ENCODE peak calls at places on chromosomes 7 and 10, in ten cellular contexts. One of them, this sample, is unnamed.

GRCh38 chr10:12503311-12503710 is 154.0 kb downstream of the CAMK1D start:
- DNase-seq in brain microvascular endothelial cell: no peak
- DNase-seq in K562: no peak
- DNase-seq in T-helper 9 cell: no peak
- DNase-seq in AML-193: no peak
- DNase-seq in fibroblast of the aortic adventitia: no peak
- DNase-seq in stimulated activated CD8-positive, alpha-beta memory T cell treated with anti-CD3 and anti-CD28 coated beads, Interleukin-2, amount 100 ng/mL, for 48 hours: no peak
- DNase-seq in body of pancreas: no peak
- DNase-seq in GM13977: no peak
- DNase-seq in heart left ventricle: no peak
- DNase-seq in this sample: no peak

GRCh38 chr10:9833871-9834454 is 1183.7 kb upstream of the CELF2 start:
- DNase-seq in brain microvascular endothelial cell: no peak
- DNase-seq in K562: no peak
- DNase-seq in T-helper 9 cell: no peak
- DNase-seq in AML-193: no peak
- DNase-seq in fibroblast of the aortic adventitia: no peak
- DNase-seq in stimulated activated CD8-positive, alpha-beta memory T cell treated with anti-CD3 and anti-CD28 coated beads, Interleukin-2, amount 100 ng/mL, for 48 hours: no peak
- DNase-seq in body of pancreas: no peak
- DNase-seq in GM13977: no peak
- DNase-seq in heart left ventricle: no peak
- DNase-seq in this sample: no peak

GRCh38 chr7:92629779-92630178 is 39.6 kb upstream of the FAM133B start:
- DNase-seq in brain microvascular endothelial cell: no peak
- DNase-seq in K562: no peak
- DNase-seq in T-helper 9 cell: no peak
- DNase-seq in AML-193: no peak
- DNase-seq in fibroblast of the aortic adventitia: no peak
- DNase-seq in stimulated activated CD8-positive, alpha-beta memory T cell treated with anti-CD3 and anti-CD28 coated beads, Interleukin-2, amount 100 ng/mL, for 48 hours: no peak
- DNase-seq in body of pancreas: no peak
- DNase-seq in GM13977: no peak
- DNase-seq in heart left ventricle: no peak
- DNase-seq in this sample: no peak

GRCh38 chr10:13815766-13816165 is 229.0 kb downstream of the PRPF18 start:
- DNase-seq in brain microvascular endothelial cell: peak; percentile 65
- DNase-seq in K562: no peak
- DNase-seq in T-helper 9 cell: no peak
- DNase-seq in AML-193: no peak
- DNase-seq in fibroblast of the aortic adventitia: peak; percentile 64
- DNase-seq in stimulated activated CD8-positive, alpha-beta memory T cell treated with anti-CD3 and anti-CD28 coated beads, Interleukin-2, amount 100 ng/mL, for 48 hours: no peak
- DNase-seq in body of pancreas: no peak
- DNase-seq in GM13977: no peak
- DNase-seq in heart left ventricle: no peak
- DNase-seq in this sample: no peak

GRCh38 chr7:34928052-34928451 is 109.2 kb downstream of the DPY19L1 start:
- DNase-seq in brain microvascular endothelial cell: peak; percentile 33
- DNase-seq in K562: peak; percentile 17
- DNase-seq in T-helper 9 cell: peak; percentile 22
- DNase-seq in AML-193: no peak
- DNase-seq in fibroblast of the aortic adventitia: no peak
- DNase-seq in stimulated activated CD8-positive, alpha-beta memory T cell treated with anti-CD3 and anti-CD28 coated beads, Interleukin-2, amount 100 ng/mL, for 48 hours: peak; percentile 47
- DNase-seq in body of pancreas: peak; percentile 20
- DNase-seq in GM13977: no peak
- DNase-seq in heart left ventricle: peak; percentile 9
- DNase-seq in this sample: no peak

GRCh38 chr7:120502825-120503224 is 229.8 kb downstream of the KCND2 start:
- DNase-seq in brain microvascular endothelial cell: no peak
- DNase-seq in K562: no peak
- DNase-seq in T-helper 9 cell: no peak
- DNase-seq in AML-193: no peak
- DNase-seq in fibroblast of the aortic adventitia: no peak
- DNase-seq in stimulated activated CD8-positive, alpha-beta memory T cell treated with anti-CD3 and anti-CD28 coated beads, Interleukin-2, amount 100 ng/mL, for 48 hours: no peak
- DNase-seq in body of pancreas: no peak
- DNase-seq in GM13977: no peak
- DNase-seq in heart left ventricle: no peak
- DNase-seq in this sample: no peak

GRCh38 chr10:62354941-62355340 is 19.2 kb upstream of the ZNF365 start:
- DNase-seq in brain microvascular endothelial cell: no peak
- DNase-seq in K562: no peak
- DNase-seq in T-helper 9 cell: no peak
- DNase-seq in AML-193: no peak
- DNase-seq in fibroblast of the aortic adventitia: peak; percentile 59
- DNase-seq in stimulated activated CD8-positive, alpha-beta memory T cell treated with anti-CD3 and anti-CD28 coated beads, Interleukin-2, amount 100 ng/mL, for 48 hours: no peak
- DNase-seq in body of pancreas: no peak
- DNase-seq in GM13977: no peak
- DNase-seq in heart left ventricle: no peak
- DNase-seq in this sample: no peak

GRCh38 chr7:50068026-50068425 is 25.0 kb downstream of the ZPBP start:
- DNase-seq in brain microvascular endothelial cell: no peak
- DNase-seq in K562: no peak
- DNase-seq in T-helper 9 cell: no peak
- DNase-seq in AML-193: peak; percentile 2
- DNase-seq in fibroblast of the aortic adventitia: peak; percentile 7
- DNase-seq in stimulated activated CD8-positive, alpha-beta memory T cell treated with anti-CD3 and anti-CD28 coated beads, Interleukin-2, amount 100 ng/mL, for 48 hours: no peak
- DNase-seq in body of pancreas: peak; percentile 57
- DNase-seq in GM13977: no peak
- DNase-seq in heart left ventricle: no peak
- DNase-seq in this sample: no peak

GRCh38 chr7:152176797-152177196 is 151.3 kb downstream of the GALNT11 start:
- DNase-seq in brain microvascular endothelial cell: no peak
- DNase-seq in K562: no peak
- DNase-seq in T-helper 9 cell: no peak
- DNase-seq in AML-193: no peak
- DNase-seq in fibroblast of the aortic adventitia: no peak
- DNase-seq in stimulated activated CD8-positive, alpha-beta memory T cell treated with anti-CD3 and anti-CD28 coated beads, Interleukin-2, amount 100 ng/mL, for 48 hours: no peak
- DNase-seq in body of pancreas: no peak
- DNase-seq in GM13977: peak; percentile 30
- DNase-seq in heart left ventricle: no peak
- DNase-seq in this sample: no peak

GRCh38 chr10:100828744-100829102 is 83.3 kb downstream of the PAX2 start:
- DNase-seq in brain microvascular endothelial cell: no peak
- DNase-seq in K562: peak; percentile 69
- DNase-seq in T-helper 9 cell: peak; percentile 13
- DNase-seq in AML-193: no peak
- DNase-seq in fibroblast of the aortic adventitia: no peak
- DNase-seq in stimulated activated CD8-positive, alpha-beta memory T cell treated with anti-CD3 and anti-CD28 coated beads, Interleukin-2, amount 100 ng/mL, for 48 hours: no peak
- DNase-seq in body of pancreas: peak; percentile 44
- DNase-seq in GM13977: peak; percentile 81
- DNase-seq in heart left ventricle: no peak
- DNase-seq in this sample: no peak

GRCh38 chr10:126225672-126226007 is 162.6 kb downstream of the ADAM12 start:
- DNase-seq in brain microvascular endothelial cell: peak; percentile 56
- DNase-seq in K562: no peak
- DNase-seq in T-helper 9 cell: no peak
- DNase-seq in AML-193: no peak
- DNase-seq in fibroblast of the aortic adventitia: no peak
- DNase-seq in stimulated activated CD8-positive, alpha-beta memory T cell treated with anti-CD3 and anti-CD28 coated beads, Interleukin-2, amount 100 ng/mL, for 48 hours: no peak
- DNase-seq in body of pancreas: peak; percentile 13
- DNase-seq in GM13977: no peak
- DNase-seq in heart left ventricle: no peak
- DNase-seq in this sample: no peak

GRCh38 chr7:44060948-44061644 is 4.3 kb downstream of the PGAM2 start:
- DNase-seq in brain microvascular endothelial cell: no peak
- DNase-seq in K562: no peak
- DNase-seq in T-helper 9 cell: no peak
- DNase-seq in AML-193: no peak
- DNase-seq in fibroblast of the aortic adventitia: no peak
- DNase-seq in stimulated activated CD8-positive, alpha-beta memory T cell treated with anti-CD3 and anti-CD28 coated beads, Interleukin-2, amount 100 ng/mL, for 48 hours: no peak
- DNase-seq in body of pancreas: no peak
- DNase-seq in GM13977: no peak
- DNase-seq in heart left ventricle: no peak
- DNase-seq in this sample: no peak

GRCh38 chr10:76149602-76150138 is 718.2 kb downstream of the LRMDA start:
- DNase-seq in brain microvascular endothelial cell: no peak
- DNase-seq in K562: no peak
- DNase-seq in T-helper 9 cell: no peak
- DNase-seq in AML-193: no peak
- DNase-seq in fibroblast of the aortic adventitia: no peak
- DNase-seq in stimulated activated CD8-positive, alpha-beta memory T cell treated with anti-CD3 and anti-CD28 coated beads, Interleukin-2, amount 100 ng/mL, for 48 hours: no peak
- DNase-seq in body of pancreas: no peak
- DNase-seq in GM13977: no peak
- DNase-seq in heart left ventricle: no peak
- DNase-seq in this sample: no peak

GRCh38 chr7:79984210-79984609 is 150.4 kb upstream of the GNAI1 start:
- DNase-seq in brain microvascular endothelial cell: no peak
- DNase-seq in K562: no peak
- DNase-seq in T-helper 9 cell: no peak
- DNase-seq in AML-193: no peak
- DNase-seq in fibroblast of the aortic adventitia: peak; percentile 63
- DNase-seq in stimulated activated CD8-positive, alpha-beta memory T cell treated with anti-CD3 and anti-CD28 coated beads, Interleukin-2, amount 100 ng/mL, for 48 hours: no peak
- DNase-seq in body of pancreas: no peak
- DNase-seq in GM13977: no peak
- DNase-seq in heart left ventricle: no peak
- DNase-seq in this sample: no peak

GRCh38 chr7:99618726-99619125 is 2.0 kb downstream of the ZSCAN25 start:
- DNase-seq in brain microvascular endothelial cell: peak; percentile 6
- DNase-seq in K562: no peak
- DNase-seq in T-helper 9 cell: no peak
- DNase-seq in AML-193: no peak
- DNase-seq in fibroblast of the aortic adventitia: no peak
- DNase-seq in stimulated activated CD8-positive, alpha-beta memory T cell treated with anti-CD3 and anti-CD28 coated beads, Interleukin-2, amount 100 ng/mL, for 48 hours: no peak
- DNase-seq in body of pancreas: no peak
- DNase-seq in GM13977: no peak
- DNase-seq in heart left ventricle: no peak
- DNase-seq in this sample: no peak

GRCh38 chr10:32073676-32074075 is 17.5 kb upstream of the KIF5B start:
- DNase-seq in brain microvascular endothelial cell: no peak
- DNase-seq in K562: no peak
- DNase-seq in T-helper 9 cell: no peak
- DNase-seq in AML-193: no peak
- DNase-seq in fibroblast of the aortic adventitia: peak; percentile 51
- DNase-seq in stimulated activated CD8-positive, alpha-beta memory T cell treated with anti-CD3 and anti-CD28 coated beads, Interleukin-2, amount 100 ng/mL, for 48 hours: no peak
- DNase-seq in body of pancreas: no peak
- DNase-seq in GM13977: no peak
- DNase-seq in heart left ventricle: no peak
- DNase-seq in this sample: no peak

GRCh38 chr10:33335800-33336605 is 1.5 kb upstream of the NRP1 start:
- DNase-seq in brain microvascular endothelial cell: peak; percentile 39
- DNase-seq in K562: no peak
- DNase-seq in T-helper 9 cell: no peak
- DNase-seq in AML-193: no peak
- DNase-seq in fibroblast of the aortic adventitia: peak; percentile 88
- DNase-seq in stimulated activated CD8-positive, alpha-beta memory T cell treated with anti-CD3 and anti-CD28 coated beads, Interleukin-2, amount 100 ng/mL, for 48 hours: no peak
- DNase-seq in body of pancreas: peak; percentile 85
- DNase-seq in GM13977: peak; percentile 45
- DNase-seq in heart left ventricle: peak; percentile 83
- DNase-seq in this sample: no peak

GRCh38 chr10:74640134-74640533 is 186.3 kb upstream of the KAT6B start:
- DNase-seq in brain microvascular endothelial cell: no peak
- DNase-seq in K562: no peak
- DNase-seq in T-helper 9 cell: no peak
- DNase-seq in AML-193: no peak
- DNase-seq in fibroblast of the aortic adventitia: no peak
- DNase-seq in stimulated activated CD8-positive, alpha-beta memory T cell treated with anti-CD3 and anti-CD28 coated beads, Interleukin-2, amount 100 ng/mL, for 48 hours: no peak
- DNase-seq in body of pancreas: no peak
- DNase-seq in GM13977: no peak
- DNase-seq in heart left ventricle: no peak
- DNase-seq in this sample: no peak

GRCh38 chr7:114539575-114539974 is 125.0 kb downstream of the FOXP2 start:
- DNase-seq in brain microvascular endothelial cell: peak; percentile 55
- DNase-seq in K562: no peak
- DNase-seq in T-helper 9 cell: no peak
- DNase-seq in AML-193: no peak
- DNase-seq in fibroblast of the aortic adventitia: peak; percentile 65
- DNase-seq in stimulated activated CD8-positive, alpha-beta memory T cell treated with anti-CD3 and anti-CD28 coated beads, Interleukin-2, amount 100 ng/mL, for 48 hours: no peak
- DNase-seq in body of pancreas: peak; percentile 8
- DNase-seq in GM13977: no peak
- DNase-seq in heart left ventricle: no peak
- DNase-seq in this sample: no peak

GRCh38 chr10:80465839-80466590 is 11.9 kb downstream of the TSPAN14 start:
- DNase-seq in brain microvascular endothelial cell: no peak
- DNase-seq in K562: no peak
- DNase-seq in T-helper 9 cell: peak; percentile 51
- DNase-seq in AML-193: no peak
- DNase-seq in fibroblast of the aortic adventitia: no peak
- DNase-seq in stimulated activated CD8-positive, alpha-beta memory T cell treated with anti-CD3 and anti-CD28 coated beads, Interleukin-2, amount 100 ng/mL, for 48 hours: no peak
- DNase-seq in body of pancreas: no peak
- DNase-seq in GM13977: no peak
- DNase-seq in heart left ventricle: no peak
- DNase-seq in this sample: no peak

GRCh38 chr10:73871915-73872710 is 2.2 kb downstream of the CAMK2G start:
- DNase-seq in brain microvascular endothelial cell: peak; percentile 27
- DNase-seq in K562: no peak
- DNase-seq in T-helper 9 cell: no peak
- DNase-seq in AML-193: peak; percentile 10
- DNase-seq in fibroblast of the aortic adventitia: no peak
- DNase-seq in stimulated activated CD8-positive, alpha-beta memory T cell treated with anti-CD3 and anti-CD28 coated beads, Interleukin-2, amount 100 ng/mL, for 48 hours: no peak
- DNase-seq in body of pancreas: no peak
- DNase-seq in GM13977: no peak
- DNase-seq in heart left ventricle: no peak
- DNase-seq in this sample: no peak

GRCh38 chr10:132133449-132134291 is 53.1 kb upstream of the DPYSL4 start:
- DNase-seq in brain microvascular endothelial cell: no peak
- DNase-seq in K562: no peak
- DNase-seq in T-helper 9 cell: no peak
- DNase-seq in AML-193: no peak
- DNase-seq in fibroblast of the aortic adventitia: no peak
- DNase-seq in stimulated activated CD8-positive, alpha-beta memory T cell treated with anti-CD3 and anti-CD28 coated beads, Interleukin-2, amount 100 ng/mL, for 48 hours: no peak
- DNase-seq in body of pancreas: no peak
- DNase-seq in GM13977: no peak
- DNase-seq in heart left ventricle: no peak
- DNase-seq in this sample: no peak

GRCh38 chr10:114806572-114807391 is 14.8 kb upstream of the FHIP2A start:
- DNase-seq in brain microvascular endothelial cell: no peak
- DNase-seq in K562: no peak
- DNase-seq in T-helper 9 cell: no peak
- DNase-seq in AML-193: no peak
- DNase-seq in fibroblast of the aortic adventitia: no peak
- DNase-seq in stimulated activated CD8-positive, alpha-beta memory T cell treated with anti-CD3 and anti-CD28 coated beads, Interleukin-2, amount 100 ng/mL, for 48 hours: no peak
- DNase-seq in body of pancreas: no peak
- DNase-seq in GM13977: no peak
- DNase-seq in heart left ventricle: no peak
- DNase-seq in this sample: no peak

GRCh38 chr10:43012578-43012977 is 64.3 kb upstream of the RET start:
- DNase-seq in brain microvascular endothelial cell: no peak
- DNase-seq in K562: no peak
- DNase-seq in T-helper 9 cell: no peak
- DNase-seq in AML-193: no peak
- DNase-seq in fibroblast of the aortic adventitia: no peak
- DNase-seq in stimulated activated CD8-positive, alpha-beta memory T cell treated with anti-CD3 and anti-CD28 coated beads, Interleukin-2, amount 100 ng/mL, for 48 hours: no peak
- DNase-seq in body of pancreas: no peak
- DNase-seq in GM13977: no peak
- DNase-seq in heart left ventricle: no peak
- DNase-seq in this sample: no peak

GRCh38 chr10:15427836-15428414 is 56.8 kb upstream of the FAM171A1 start:
- DNase-seq in brain microvascular endothelial cell: peak; percentile 2
- DNase-seq in K562: peak; percentile 7
- DNase-seq in T-helper 9 cell: no peak
- DNase-seq in AML-193: peak; percentile 16
- DNase-seq in fibroblast of the aortic adventitia: peak; percentile 81
- DNase-seq in stimulated activated CD8-positive, alpha-beta memory T cell treated with anti-CD3 and anti-CD28 coated beads, Interleukin-2, amount 100 ng/mL, for 48 hours: no peak
- DNase-seq in body of pancreas: no peak
- DNase-seq in GM13977: no peak
- DNase-seq in heart left ventricle: no peak
- DNase-seq in this sample: no peak

GRCh38 chr10:79001082-79001885 is 67.5 kb upstream of the ZMIZ1 start:
- DNase-seq in brain microvascular endothelial cell: no peak
- DNase-seq in K562: no peak
- DNase-seq in T-helper 9 cell: no peak
- DNase-seq in AML-193: no peak
- DNase-seq in fibroblast of the aortic adventitia: peak; percentile 27
- DNase-seq in stimulated activated CD8-positive, alpha-beta memory T cell treated with anti-CD3 and anti-CD28 coated beads, Interleukin-2, amount 100 ng/mL, for 48 hours: no peak
- DNase-seq in body of pancreas: no peak
- DNase-seq in GM13977: no peak
- DNase-seq in heart left ventricle: no peak
- DNase-seq in this sample: no peak

GRCh38 chr10:105068497-105068896 is 427.4 kb downstream of the SORCS3 start:
- DNase-seq in brain microvascular endothelial cell: no peak
- DNase-seq in K562: no peak
- DNase-seq in T-helper 9 cell: no peak
- DNase-seq in AML-193: no peak
- DNase-seq in fibroblast of the aortic adventitia: peak; percentile 77
- DNase-seq in stimulated activated CD8-positive, alpha-beta memory T cell treated with anti-CD3 and anti-CD28 coated beads, Interleukin-2, amount 100 ng/mL, for 48 hours: no peak
- DNase-seq in body of pancreas: no peak
- DNase-seq in GM13977: no peak
- DNase-seq in heart left ventricle: no peak
- DNase-seq in this sample: no peak

GRCh38 chr10:1216576-1217236 is 160.5 kb downstream of the WDR37 start:
- DNase-seq in brain microvascular endothelial cell: no peak
- DNase-seq in K562: no peak
- DNase-seq in T-helper 9 cell: no peak
- DNase-seq in AML-193: no peak
- DNase-seq in fibroblast of the aortic adventitia: no peak
- DNase-seq in stimulated activated CD8-positive, alpha-beta memory T cell treated with anti-CD3 and anti-CD28 coated beads, Interleukin-2, amount 100 ng/mL, for 48 hours: no peak
- DNase-seq in body of pancreas: no peak
- DNase-seq in GM13977: no peak
- DNase-seq in heart left ventricle: no peak
- DNase-seq in this sample: no peak